ENCODE peak calls at places on chromosome 19, in four cellular contexts. F, V, Y and X are unnamed samples.

GRCh38 chr19:46932346-46932745 is 71.5 kb downstream of the ARHGAP35 start:
- DNase-seq in F (no peak), V (no peak), Y (no peak), X (no peak)

GRCh38 chr19:35231956-35232746 is 3.6 kb upstream of the FAM187B start:
- DNase-seq in F (no peak), V (no peak), Y (no peak), X (no peak)

GRCh38 chr19:38707512-38708114 is 36.7 kb downstream of the CAPN12 start:
- DNase-seq in F (no peak), V (no peak), Y (peak), X (no peak)

GRCh38 chr19:34298891-34299510 is 44.6 kb downstream of the GARRE1 start:
- DNase-seq in F (no peak), V (no peak), Y (no peak), X (no peak)

GRCh38 chr19:4130635-4131438 is 6.9 kb upstream of the MAP2K2 start:
- DNase-seq in F (no peak), V (no peak), Y (no peak), X (no peak)

GRCh38 chr19:16340654-16341053 is 16.0 kb downstream of the KLF2 start:
- DNase-seq in F (no peak), V (no peak), Y (no peak), X (no peak)

GRCh38 chr19:23901360-23901759 is 13.3 kb upstream of the ZNF726 start:
- DNase-seq in F (no peak), V (no peak), Y (no peak), X (no peak)

GRCh38 chr19:44003461-44004134 is 841 bp downstream of the ZNF230 start:
- DNase-seq in F (no peak), V (no peak), Y (no peak), X (no peak)

GRCh38 chr19:49335071-49335783 is at the start of gene CD37:
- DNase-seq in F (peak), V (peak), Y (no peak), X (peak)

GRCh38 chr19:49932731-49933131 is 3.4 kb upstream of the NUP62 start:
- DNase-seq in F (peak), V (no peak), Y (no peak), X (peak)

GRCh38 chr19:17441241-17442135 is 7.0 kb downstream of the TMEM221 start:
- DNase-seq in F (no peak), V (no peak), Y (no peak), X (no peak)

GRCh38 chr19:44530777-44531176 is 1.3 kb upstream of the CEACAM20 start:
- DNase-seq in F (no peak), V (peak), Y (no peak), X (no peak)

GRCh38 chr19:39263912-39264305 is 4.3 kb upstream of the IFNL2 start:
- DNase-seq in F (no peak), V (no peak), Y (no peak), X (no peak)

GRCh38 chr19:5743640-5744039 is 23.2 kb downstream of the CATSPERD start:
- DNase-seq in F (no peak), V (no peak), Y (no peak), X (no peak)

GRCh38 chr19:38993271-38993670 is 17.7 kb upstream of the FBXO17 start:
- DNase-seq in F (no peak), V (no peak), Y (no peak), X (no peak)

GRCh38 chr19:13029893-13030292 is 34.6 kb downstream of the NFIX start:
- DNase-seq in F (no peak), V (no peak), Y (no peak), X (no peak)